ENCODE peak calls at places on chromosomes 12 and 14, in ten cellular contexts. T is A549, X is stomach, Y is tibial nerve, O is sigmoid colon, V is suprapubic skin, R is ovary, J is HepG2, S is transverse colon, G is K562. W is an unnamed sample.

GRCh38 chr14:69326611-69327010 is 66.7 kb downstream of the GALNT16 start:
- DNase-seq in O (peak; percentile 27), J (no peak), R (no peak), V (peak; percentile 47), Y (no peak), T (no peak), S (peak; percentile 1), G (no peak), X (no peak), W (no peak)

GRCh38 chr12:43325786-43326185 is 226.2 kb downstream of the ADAMTS20 start:
- DNase-seq in X (no peak), S (no peak), R (no peak), Y (no peak), V (no peak), J (no peak), G (no peak), T (no peak), O (no peak), W (no peak)

GRCh38 chr14:56339855-56340701 is 221.9 kb downstream of the PELI2 start:
- DNase-seq in Y (peak; percentile 86), S (peak; percentile 72), G (peak; percentile 68), X (peak; percentile 66), T (peak; percentile 86), V (peak; percentile 84), R (peak; percentile 83), J (peak; percentile 41), O (peak; percentile 82), W (no peak)

GRCh38 chr14:77123381-77124344 is 17.9 kb downstream of the ZDHHC22 start:
- DNase-seq in V (peak; percentile 88), J (no peak), S (peak; percentile 95), Y (no peak), G (peak; percentile 30), R (no peak), T (no peak), O (no peak), X (peak; percentile 96), W (no peak)

GRCh38 chr12:2013527-2014223 is 9.4 kb upstream of the DCP1B start:
- DNase-seq in O (no peak), R (peak; percentile 54), J (no peak), X (peak; percentile 29), S (no peak), V (no peak), T (no peak), Y (peak; percentile 25), G (no peak), W (no peak)

GRCh38 chr14:101707285-101707842 is 54.1 kb upstream of the PPP2R5C start:
- DNase-seq in J (peak; percentile 81), T (peak; percentile 81), X (no peak), Y (peak; percentile 53), S (peak; percentile 58), V (no peak), O (no peak), R (peak; percentile 68), G (peak; percentile 87), W (peak; percentile 63)

GRCh38 chr14:102736956-102737355 is 40.3 kb upstream of the TRAF3 start:
- DNase-seq in O (no peak), Y (no peak), R (no peak), G (no peak), V (peak; percentile 70), X (no peak), S (no peak), J (no peak), T (no peak), W (peak; percentile 6)

GRCh38 chr14:22668417-22668816 is 24.3 kb upstream of the OR6J1 start:
- DNase-seq in J (no peak), X (no peak), G (no peak), O (no peak), V (no peak), Y (no peak), T (peak; percentile 24), R (no peak), S (no peak), W (no peak)

GRCh38 chr14:34615507-34615906 is 14.4 kb downstream of the SNX6 start:
- DNase-seq in X (no peak), V (no peak), Y (no peak), G (no peak), J (no peak), T (no peak), S (no peak), O (peak; percentile 15), R (no peak), W (no peak)

GRCh38 chr14:33275879-33276278 is 337.2 kb downstream of the NPAS3 start:
- DNase-seq in R (no peak), Y (no peak), G (no peak), T (no peak), S (no peak), V (no peak), X (no peak), J (no peak), O (no peak), W (no peak)

DNA sequence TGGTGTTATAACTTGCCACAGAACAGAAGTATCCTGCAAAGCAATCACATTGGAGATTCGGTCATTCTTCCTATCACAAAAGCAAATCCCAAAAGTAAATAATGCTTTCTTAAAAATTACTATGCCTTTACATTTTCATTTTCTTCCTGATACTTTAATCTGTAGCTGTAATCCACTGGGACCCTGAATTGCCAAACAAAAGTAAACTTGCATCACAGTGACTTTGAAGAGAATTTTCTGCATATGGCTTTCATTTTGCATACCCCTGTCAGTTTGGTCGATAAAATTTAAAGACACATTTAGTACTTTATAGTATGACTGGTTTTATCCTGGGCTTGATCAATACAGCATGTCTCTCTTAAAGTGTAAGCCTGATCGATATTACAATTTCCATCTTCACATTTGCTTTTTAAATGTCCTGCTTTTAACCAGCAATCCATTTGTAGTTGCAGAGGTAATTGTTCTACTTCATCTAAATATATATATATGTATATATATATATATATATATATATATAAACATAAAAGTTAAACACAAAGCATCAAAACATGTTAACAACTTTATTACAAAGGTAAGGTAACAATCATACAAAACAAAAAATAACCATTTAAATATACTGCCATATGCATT is 53.7 kb upstream of the PLEKHA5 start:
- DNase-seq in Y (no peak), S (no peak), J (no peak), V (no peak), R (no peak), X (no peak), G (no peak), O (no peak), T (no peak), W (no peak)
- TF ChIP-seq EP300 in Y (no peak), S (no peak), J (no peak), V (no peak), R (no peak), X (no peak), G (no peak), O (no peak), T (no peak), W (no peak)

DNA sequence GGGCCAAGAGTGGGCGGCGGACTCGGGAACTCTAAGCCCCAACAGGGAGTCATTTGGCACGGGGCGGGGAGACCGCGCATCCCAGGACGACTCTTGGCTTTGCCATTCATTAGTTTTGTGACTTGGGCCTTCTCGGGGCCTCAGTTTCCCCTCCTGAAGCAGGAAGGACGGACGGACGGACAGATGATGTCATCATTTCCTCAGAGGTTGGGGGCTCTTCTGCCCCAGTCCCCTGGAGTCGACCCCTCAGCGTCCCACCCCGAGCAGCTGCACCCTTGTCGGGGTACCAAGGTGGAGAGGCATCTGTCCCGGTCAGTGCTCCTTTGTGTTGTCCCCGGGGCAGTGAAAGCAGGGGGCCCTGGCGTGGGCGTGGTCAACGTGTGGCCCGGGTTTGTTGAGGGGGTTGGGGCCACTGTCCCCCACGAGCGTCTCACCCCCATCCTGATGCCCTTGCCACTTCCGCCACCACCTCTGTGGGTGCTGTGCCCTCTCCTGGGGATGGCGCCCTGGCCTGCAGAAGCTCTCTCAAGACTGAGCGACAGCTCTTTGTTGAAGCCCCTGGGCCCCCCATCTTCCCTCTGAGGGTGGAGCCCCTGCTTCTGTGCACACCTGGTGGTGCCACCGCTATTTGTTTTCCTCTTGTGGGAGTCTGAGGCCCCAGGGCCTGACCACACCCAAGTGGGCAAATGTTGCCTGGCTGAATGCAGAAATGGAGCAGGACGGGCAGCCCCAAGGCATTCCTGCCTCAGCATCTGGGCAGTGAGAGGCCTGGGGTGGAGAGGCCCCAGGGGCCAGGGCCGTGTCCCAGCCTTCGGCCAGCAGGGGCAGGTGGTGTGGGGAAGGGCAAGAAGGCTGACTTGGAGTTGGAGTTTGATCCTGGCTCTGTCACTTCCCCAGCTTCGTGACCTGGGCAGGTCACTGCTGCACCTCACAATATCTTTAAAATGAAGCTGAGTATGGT is 896 bp downstream of the HHIPL1 start:
- DNase-seq in O (no peak), G (no peak), V (no peak), X (no peak), T (no peak), J (no peak), Y (no peak), R (no peak), S (no peak), W (no peak)
- TF ChIP-seq EP300 in O (no peak), G (no peak), V (no peak), X (no peak), T (no peak), J (no peak), Y (no peak), R (no peak), S (no peak), W (no peak)

DNA sequence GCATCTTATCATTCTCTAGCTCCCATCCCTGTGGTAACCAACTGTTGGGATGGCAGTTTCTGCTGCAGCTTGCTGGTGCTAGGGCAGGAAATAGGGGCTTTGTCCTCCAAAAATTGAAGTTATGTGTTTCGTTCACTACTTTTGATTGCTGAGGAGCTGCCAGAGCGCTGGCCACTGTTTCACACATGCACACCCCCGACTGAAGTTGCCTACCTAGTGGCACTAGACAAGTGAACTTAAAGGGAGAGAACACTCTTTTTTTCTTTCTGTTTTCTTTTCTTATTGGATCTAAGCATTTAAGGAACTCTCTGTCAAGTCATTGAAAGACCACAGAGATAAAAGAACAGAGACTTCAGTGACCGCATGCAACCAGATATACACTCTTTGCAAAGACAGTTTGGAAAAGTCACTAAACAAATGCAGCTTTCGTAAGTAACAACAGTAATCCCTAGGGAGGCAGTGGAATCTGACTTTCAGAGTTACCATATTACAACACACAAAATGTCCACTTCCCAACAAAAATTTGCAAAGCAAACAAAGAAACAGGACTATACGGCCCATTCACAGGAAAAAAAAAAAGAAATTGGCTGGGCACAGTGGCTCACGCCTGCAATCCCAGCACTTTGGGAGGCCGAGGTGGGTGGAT is 12.0 kb downstream of the TFCP2 start:
- DNase-seq in J (peak; percentile 77), V (no peak), Y (peak; percentile 11), O (no peak), T (peak; percentile 17), G (peak; percentile 17), S (no peak), R (no peak), X (no peak), W (no peak)
- TF ChIP-seq EP300 in J (no peak), V (no peak), Y (no peak), O (no peak), T (no peak), G (peak; percentile 23), S (no peak), R (no peak), X (no peak), W (no peak)

DNA sequence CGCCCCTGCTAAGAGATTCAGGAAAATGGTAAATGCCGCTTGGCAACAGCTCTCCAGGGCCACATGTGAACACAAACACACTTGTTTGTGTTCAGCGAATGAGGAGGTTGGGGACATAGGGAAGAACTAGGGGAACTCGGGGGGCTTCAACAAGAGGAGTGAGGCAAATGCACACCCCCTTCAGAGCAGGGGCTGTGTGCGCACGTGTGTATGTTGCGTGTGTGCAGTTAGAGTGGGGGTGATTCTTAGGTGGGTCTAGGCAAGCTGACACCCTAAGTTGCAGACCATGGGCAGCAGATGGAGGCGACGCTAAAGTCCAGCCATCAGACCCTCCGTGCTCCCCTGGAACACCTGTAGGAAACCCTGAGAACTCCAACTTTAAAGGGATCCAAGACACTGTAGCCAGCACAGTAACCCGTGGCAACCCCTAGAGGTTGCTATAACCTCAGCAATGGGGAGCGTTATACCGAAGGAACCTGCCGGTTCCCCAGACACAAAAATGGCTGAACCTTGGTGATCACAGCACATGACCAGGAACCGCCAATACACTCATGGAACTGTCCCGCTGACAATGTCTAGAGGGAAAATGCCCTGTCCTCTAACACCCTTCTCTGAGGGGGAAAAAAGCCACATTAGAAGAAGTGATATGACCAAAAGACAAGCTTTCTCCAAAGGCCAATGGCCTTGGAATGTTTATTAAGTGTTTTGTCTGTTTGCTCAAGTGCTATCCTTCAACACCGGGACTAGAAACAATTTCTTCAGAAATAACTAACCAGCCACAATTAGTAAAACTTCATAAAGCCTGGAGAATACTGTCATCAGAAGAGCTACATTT is 86.5 kb upstream of the CEP83 start:
- DNase-seq in R (peak; percentile 33), O (no peak), Y (no peak), S (peak; percentile 65), V (no peak), J (peak; percentile 44), X (peak; percentile 60), G (peak; percentile 56), T (peak; percentile 75), W (no peak)
- TF ChIP-seq EP300 in R (no peak), O (no peak), Y (no peak), S (no peak), V (no peak), J (no peak), X (no peak), G (no peak), T (no peak), W (no peak)

W was measured in upper lobe of left lung.